ENCODE peak calls at places on chromosomes 3 and 15, in six cellular contexts. X is ovary, V is stomach, A is suprapubic skin, Z is A549, D is HepG2. P is an unnamed sample.

GRCh38 chr3:177640319-177640997 is 443.2 kb upstream of the TBL1XR1 start:
- DNase-seq in A (no peak), V (no peak), D (no peak), X (no peak), Z (no peak), P (no peak)

GRCh38 chr15:83515171-83515570 is 68.0 kb downstream of the SH3GL3 start:
- DNase-seq in V (no peak), Z (no peak), D (no peak), X (no peak), A (no peak), P (no peak)

GRCh38 chr3:185490241-185490640 is 8.6 kb downstream of the TMEM41A start:
- DNase-seq in X (no peak), V (no peak), A (no peak), Z (no peak), D (no peak), P (no peak)

GRCh38 chr15:64842986-64843561 is 1.4 kb downstream of the PLEKHO2 start:
- DNase-seq in V (no peak), A (peak; percentile 82), D (no peak), X (peak; percentile 40), Z (no peak), P (peak; percentile 53)

GRCh38 chr15:31372635-31373091 is 46.0 kb downstream of the KLF13 start:
- DNase-seq in X (no peak), A (peak; percentile 82), D (no peak), Z (no peak), V (no peak), P (no peak)

GRCh38 chr3:52181543-52181942 is 16.4 kb upstream of the ALAS1 start:
- DNase-seq in V (no peak), D (no peak), A (peak; percentile 32), Z (no peak), X (no peak), P (no peak)

GRCh38 chr15:70789213-70789612 is 25.9 kb upstream of the UACA start:
- DNase-seq in D (no peak), Z (peak; percentile 42), V (no peak), A (no peak), X (no peak), P (peak; percentile 25)

GRCh38 chr15:83644453-83644852 is 9.5 kb upstream of the ADAMTSL3 start:
- DNase-seq in D (no peak), X (no peak), Z (no peak), A (no peak), V (no peak), P (no peak)

GRCh38 chr3:179324270-179324754 is 1.5 kb downstream of the ZNF639 start:
- DNase-seq in D (no peak), Z (no peak), X (no peak), A (no peak), V (no peak), P (no peak)

GRCh38 chr15:59186501-59186900 is 20.1 kb upstream of the LDHAL6B start:
- DNase-seq in V (no peak), D (no peak), A (no peak), Z (no peak), X (no peak), P (no peak)

GRCh38 chr3:160413613-160414248 is 14.3 kb downstream of the SMC4 start:
- DNase-seq in X (peak; percentile 60), V (peak; percentile 53), A (no peak), D (peak; percentile 70), Z (peak; percentile 55), P (peak; percentile 65)

GRCh38 chr15:40830884-40831283 is 2.4 kb upstream of the PPP1R14D start:
- DNase-seq in V (no peak), A (no peak), D (no peak), X (no peak), Z (no peak), P (no peak)

GRCh38 chr3:193665370-193665989 is 72.5 kb downstream of the OPA1 start:
- DNase-seq in A (no peak), V (no peak), X (no peak), Z (no peak), D (peak; percentile 25), P (no peak)

GRCh38 chr3:113124256-113124830 is 87.0 kb upstream of the BOC start:
- DNase-seq in Z (no peak), A (no peak), V (no peak), X (no peak), D (no peak), P (no peak)

GRCh38 chr15:78979456-78980320 is 34.8 kb upstream of the CTSH start:
- DNase-seq in Z (peak; percentile 93), A (no peak), X (peak; percentile 66), D (peak; percentile 85), V (peak; percentile 81), P (peak; percentile 67)

GRCh38 chr3:88005066-88005465 is 53.7 kb downstream of the CGGBP1 start:
- DNase-seq in Z (peak; percentile 27), X (no peak), D (no peak), A (no peak), V (no peak), P (no peak)

DNA sequence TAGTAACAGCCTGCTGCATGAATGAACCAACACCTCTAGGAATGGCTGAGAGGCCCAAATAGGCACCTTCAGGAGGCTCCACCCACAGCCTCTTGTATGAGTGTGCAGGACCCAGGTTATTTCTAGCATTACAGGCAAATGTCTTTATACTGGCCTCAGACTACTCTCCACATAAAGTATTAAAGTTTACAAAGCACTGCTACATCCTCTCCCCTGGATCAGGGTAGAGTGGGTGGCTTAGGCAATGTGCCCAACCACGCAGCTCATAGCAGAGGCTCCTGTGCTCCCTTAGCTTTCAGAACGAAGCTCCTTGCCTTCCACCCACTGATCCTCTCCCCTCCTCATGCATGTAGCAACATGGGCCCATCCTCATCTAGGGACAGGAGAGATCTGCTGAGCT is 16.3 kb downstream of the TMEM43 start:
- DNase-seq in A (no peak), X (no peak), Z (no peak), D (no peak), V (no peak), P (no peak)
- H3K27ac ChIP-seq in A (no peak overlapping the region), X (no peak overlapping the region), Z (no peak overlapping the region), D (no peak overlapping the region), V (no peak overlapping the region), P (peak overlapping the region; percentile 91)

GRCh38 chr3:146160964-146161724 is at the start of gene PLOD2:
- DNase-seq in A (peak; percentile 75), V (peak; percentile 84), X (peak; percentile 86), Z (peak; percentile 56), D (peak; percentile 92), P (peak; percentile 83)
- TF ChIP-seq EP300 in A (no peak), V (no peak), X (no peak), Z (peak; percentile 20), D (no peak), P (no peak)

GRCh38 chr3:189457666-189458065 is 173.5 kb upstream of the TP63 start:
- DNase-seq in V (no peak), D (no peak), Z (no peak), A (no peak), X (no peak), P (no peak)
- H3K27ac ChIP-seq in V (no peak overlapping the region), D (no peak overlapping the region), Z (no peak overlapping the region), A (no peak overlapping the region), X (no peak overlapping the region), P (no peak overlapping the region)

GRCh38 chr3:101873619-101874018 is 24.3 kb downstream of the NFKBIZ start:
- DNase-seq in V (no peak), X (no peak), Z (no peak), A (no peak), D (no peak), P (no peak)

GRCh38 chr3:101879102-101879501 is 29.8 kb downstream of the NFKBIZ start:
- DNase-seq in A (no peak), D (no peak), Z (no peak), X (no peak), V (no peak), P (no peak)

GRCh38 chr3:101879623-101880284 is 30.4 kb downstream of the NFKBIZ start:
- DNase-seq in Z (no peak), V (no peak), X (no peak), A (no peak), D (no peak), P (no peak)

GRCh38 chr3:101878589-101878988 is 29.3 kb downstream of the NFKBIZ start:
- DNase-seq in V (no peak), A (no peak), X (no peak), D (no peak), Z (no peak), P (no peak)

DNA sequence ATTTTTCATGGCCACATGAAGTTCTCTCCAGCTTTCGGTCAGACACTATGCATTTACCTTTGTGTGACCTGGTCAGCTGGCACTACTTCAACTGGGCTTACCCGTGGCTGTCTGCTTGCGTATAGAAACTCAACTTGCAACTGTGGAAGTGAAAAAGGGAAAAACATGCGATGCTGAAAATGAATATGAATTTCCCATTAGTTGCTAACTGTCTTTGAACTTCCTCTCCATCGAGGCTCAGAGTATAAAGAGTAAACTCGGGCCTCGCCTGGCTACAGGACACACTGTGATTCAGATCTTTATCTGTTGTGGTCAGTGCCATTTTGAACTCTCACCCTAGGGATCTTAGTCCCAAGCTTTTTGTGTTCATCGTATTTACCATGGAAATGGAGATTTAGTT is 26.8 kb downstream of the NFKBIZ start:
- DNase-seq in Z (no peak), A (no peak), X (no peak), D (no peak), V (no peak), P (no peak)
- TF ChIP-seq EP300 in Z (no peak), A (no peak), X (no peak), D (no peak), V (no peak), P (no peak)

GRCh38 chr3:134474956-134475355 is 10.8 kb downstream of the ANAPC13 start:
- DNase-seq in D (no peak), Z (no peak), A (no peak), V (no peak), X (no peak), P (no peak)

GRCh38 chr3:134476306-134476705 is 9.5 kb downstream of the ANAPC13 start:
- DNase-seq in Z (no peak), A (no peak), D (no peak), X (no peak), V (no peak), P (no peak)

GRCh38 chr3:134473868-134474546 is 11.8 kb downstream of the ANAPC13 start:
- DNase-seq in D (peak; percentile 80), A (peak; percentile 84), X (peak; percentile 83), Z (peak; percentile 18), V (peak; percentile 85), P (peak; percentile 77)

GRCh38 chr3:134477938-134478337 is 7.8 kb downstream of the ANAPC13 start:
- DNase-seq in D (no peak), Z (no peak), A (no peak), V (no peak), X (no peak), P (no peak)

DNA sequence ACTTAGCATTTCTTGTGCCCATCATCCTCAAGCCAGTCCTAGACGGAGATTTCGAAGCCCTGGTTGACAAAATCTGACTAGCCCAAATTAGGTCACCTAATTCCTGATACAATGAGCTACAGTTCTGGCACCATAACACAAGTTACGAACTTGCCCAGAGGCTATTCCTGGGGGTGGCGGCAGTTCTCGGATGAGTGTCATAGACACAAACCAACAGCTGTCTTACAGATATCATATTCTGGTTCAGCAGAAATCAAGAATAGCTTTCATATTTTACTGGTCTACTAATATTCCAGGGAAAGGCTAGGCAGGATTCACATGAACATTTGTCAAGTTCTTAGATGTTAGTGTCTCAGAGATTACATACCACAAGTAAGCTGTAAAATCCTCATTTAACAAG is 8.8 kb downstream of the ANAPC13 start:
- DNase-seq in A (no peak), D (no peak), Z (no peak), X (no peak), V (no peak), P (no peak)
- H3K27ac ChIP-seq in A (peak overlapping the region; percentile 71), D (no peak overlapping the region), Z (no peak overlapping the region), X (no peak overlapping the region), V (no peak overlapping the region), P (no peak overlapping the region)